ENCODE peak calls at places on chromosomes 2 and 18, in nine cellular contexts. I is fibroblast of mammary gland; C is NCI-H748 treated with DMSO at 0.1 percent for 48 hours; D is GF-D8; B is HT1080; E is activated CD8-positive, alpha-beta memory T cell treated with anti-CD3 and anti-CD28 coated beads for 1 hour; S is stimulated activated CD4-positive, alpha-beta T cell treated with anti-CD3 and anti-CD28 coated beads, Interleukin-1b, Interleukin-23, amount 100 ng/mL, for 1 hour; Q is A549; H is fibroblast of the aortic adventitia. P is an unnamed sample.

GRCh38 chr2:241280291-241280690 is 35.2 kb downstream of the HDLBP start:
- DNase-seq in I (no peak), C (no peak), D (no peak), B (no peak), E (no peak), S (no peak), Q (no peak), H (no peak), P (no peak)

GRCh38 chr2:115305712-115306111 is 863.3 kb downstream of the DPP10 start:
- DNase-seq in I (no peak), C (no peak), D (no peak), B (no peak), E (no peak), S (no peak), Q (no peak), H (no peak), P (no peak)

GRCh38 chr2:205133544-205133943 is 548.8 kb upstream of the NRP2 start:
- DNase-seq in I (peak; percentile 4), C (no peak), D (no peak), B (no peak), E (no peak), S (no peak), Q (no peak), H (peak; percentile 27), P (no peak)

GRCh38 chr18:77071711-77072292 is 60.8 kb downstream of the MBP start:
- DNase-seq in I (peak; percentile 97), C (no peak), D (no peak), B (peak; percentile 76), E (peak; percentile 55), S (no peak), Q (peak; percentile 93), H (peak; percentile 99), P (no peak)

GRCh38 chr2:190948671-190949070 is 65.3 kb downstream of the STAT1 start:
- DNase-seq in I (no peak), C (no peak), D (no peak), B (peak; percentile 73), E (no peak), S (no peak), Q (no peak), H (peak; percentile 53), P (no peak)

GRCh38 chr18:32095571-32096229 is 4.0 kb downstream of the RNF138 start:
- DNase-seq in I (no peak), C (no peak), D (no peak), B (no peak), E (no peak), S (no peak), Q (no peak), H (no peak), P (no peak)

GRCh38 chr2:156562136-156562535 is 126.0 kb downstream of the GPD2 start:
- DNase-seq in I (no peak), C (peak; percentile 96), D (no peak), B (no peak), E (no peak), S (no peak), Q (no peak), H (no peak), P (no peak)

GRCh38 chr2:150142561-150142960 is 344.9 kb downstream of the RND3 start:
- DNase-seq in I (peak; percentile 81), C (no peak), D (no peak), B (peak; percentile 91), E (no peak), S (no peak), Q (peak; percentile 45), H (peak; percentile 69), P (no peak)

GRCh38 chr2:3633982-3634630 is 23.9 kb upstream of the ALLC start:
- DNase-seq in I (no peak), C (no peak), D (no peak), B (no peak), E (no peak), S (no peak), Q (no peak), H (no peak), P (no peak)

GRCh38 chr2:24881623-24882022 is 38.4 kb downstream of the ADCY3 start:
- DNase-seq in I (no peak), C (no peak), D (no peak), B (no peak), E (no peak), S (no peak), Q (no peak), H (no peak), P (no peak)

GRCh38 chr2:38068228-38068627 is 7.7 kb downstream of the CYP1B1 start:
- DNase-seq in I (peak; percentile 55), C (no peak), D (no peak), B (no peak), E (no peak), S (no peak), Q (no peak), H (peak; percentile 41), P (no peak)

GRCh38 chr2:33929467-33929866 is 330.4 kb upstream of the FAM98A start:
- DNase-seq in I (no peak), C (no peak), D (no peak), B (no peak), E (no peak), S (no peak), Q (no peak), H (no peak), P (no peak)

GRCh38 chr18:40355701-40356100 is 1599.3 kb upstream of the PIK3C3 start:
- DNase-seq in I (peak; percentile 72), C (no peak), D (no peak), B (peak; percentile 71), E (no peak), S (no peak), Q (no peak), H (no peak), P (no peak)